ENCODE peak calls at places on chromosomes 5 and 9, in five cellular contexts. M, C, D, O and Z are unnamed samples.

GRCh38 chr9:4289411-4290380 is 10.2 kb downstream of the GLIS3 start:
- DNase-seq in C (no peak), O (no peak), M (no peak), D (no peak), Z (no peak)

GRCh38 chr9:133347515-133347984 is 381 bp downstream of the MED22 start:
- DNase-seq in D (no peak), O (peak), C (no peak), M (no peak), Z (peak)

GRCh38 chr5:116598871-116599270 is 24.2 kb upstream of the SEMA6A start:
- DNase-seq in C (no peak), O (no peak), M (no peak), D (no peak), Z (no peak)

GRCh38 chr5:138632900-138633489 is 57.8 kb upstream of the HSPA9 start:
- DNase-seq in C (peak), D (peak), O (peak), M (peak), Z (peak)

GRCh38 chr5:112372543-112372942 is 46.5 kb downstream of the EPB41L4A start:
- DNase-seq in D (no peak), M (no peak), C (no peak), O (no peak), Z (no peak)

GRCh38 chr5:112965733-112966306 is 10.8 kb upstream of the DCP2 start:
- DNase-seq in O (no peak), C (no peak), M (no peak), D (no peak), Z (no peak)

GRCh38 chr9:86330186-86330585 is 24.0 kb downstream of the TUT7 start:
- DNase-seq in M (no peak), O (no peak), D (no peak), C (no peak), Z (no peak)

GRCh38 chr5:83750759-83751158 is 30.1 kb upstream of the HAPLN1 start:
- DNase-seq in D (no peak), C (no peak), M (no peak), O (no peak), Z (no peak)

GRCh38 chr9:81377310-81377709 is 312.0 kb downstream of the TLE1 start:
- DNase-seq in C (no peak), D (no peak), O (no peak), M (no peak), Z (no peak)

GRCh38 chr9:2755285-2755684 is 38.0 kb downstream of the KCNV2 start:
- DNase-seq in O (no peak), M (no peak), D (no peak), C (no peak), Z (no peak)